ENCODE peak calls at places on chromosomes 7 and 10, in seven cellular contexts. One of them, this sample, is unnamed.

GRCh38 chr7:105691692-105692564 is 110.6 kb upstream of the EFCAB10 start:
- DNase-seq in H9: peak
- DNase-seq in AG04449: no peak
- DNase-seq in T-helper 17 cell: peak
- DNase-seq in activated naive CD4-positive, alpha-beta T cell: peak
- DNase-seq in HFF-Myc: peak
- DNase-seq in putamen: peak
- DNase-seq in this sample: no peak

GRCh38 chr10:63437334-63437949 is 28.3 kb downstream of the JMJD1C start:
- DNase-seq in T-helper 17 cell: no peak
- DNase-seq in HFF-Myc: no peak
- DNase-seq in activated naive CD4-positive, alpha-beta T cell: no peak
- DNase-seq in AG04449: no peak
- DNase-seq in H9: no peak
- DNase-seq in putamen: no peak
- DNase-seq in this sample: no peak

GRCh38 chr10:100024741-100025140 is 15.0 kb upstream of the DNMBP start:
- DNase-seq in H9: no peak
- DNase-seq in T-helper 17 cell: no peak
- DNase-seq in putamen: no peak
- DNase-seq in AG04449: no peak
- DNase-seq in HFF-Myc: no peak
- DNase-seq in activated naive CD4-positive, alpha-beta T cell: no peak
- DNase-seq in this sample: no peak

GRCh38 chr10:85900060-85900459 is 466.5 kb downstream of the GRID1 start:
- DNase-seq in T-helper 17 cell: no peak
- DNase-seq in putamen: no peak
- DNase-seq in AG04449: no peak
- DNase-seq in HFF-Myc: no peak
- DNase-seq in H9: no peak
- DNase-seq in activated naive CD4-positive, alpha-beta T cell: no peak
- DNase-seq in this sample: no peak

GRCh38 chr10:80133221-80133620 is 691 bp downstream of the PLAC9 start:
- DNase-seq in T-helper 17 cell: no peak
- DNase-seq in HFF-Myc: no peak
- DNase-seq in AG04449: no peak
- DNase-seq in putamen: no peak
- DNase-seq in H9: peak
- DNase-seq in activated naive CD4-positive, alpha-beta T cell: no peak
- DNase-seq in this sample: no peak

GRCh38 chr10:75358835-75359421 is 42.6 kb downstream of the ZNF503 start:
- DNase-seq in activated naive CD4-positive, alpha-beta T cell: no peak
- DNase-seq in putamen: no peak
- DNase-seq in AG04449: peak
- DNase-seq in T-helper 17 cell: no peak
- DNase-seq in H9: no peak
- DNase-seq in HFF-Myc: no peak
- DNase-seq in this sample: no peak

GRCh38 chr10:129568562-129569344 is 101.7 kb downstream of the MGMT start:
- DNase-seq in AG04449: no peak
- DNase-seq in putamen: no peak
- DNase-seq in T-helper 17 cell: no peak
- DNase-seq in H9: no peak
- DNase-seq in activated naive CD4-positive, alpha-beta T cell: no peak
- DNase-seq in HFF-Myc: no peak
- DNase-seq in this sample: no peak

GRCh38 chr10:11898033-11898371 is 74.8 kb downstream of the PROSER2 start:
- DNase-seq in AG04449: no peak
- DNase-seq in T-helper 17 cell: no peak
- DNase-seq in activated naive CD4-positive, alpha-beta T cell: no peak
- DNase-seq in HFF-Myc: no peak
- DNase-seq in H9: no peak
- DNase-seq in putamen: no peak
- DNase-seq in this sample: no peak

GRCh38 chr10:127293640-127294039 is 97.2 kb upstream of the INSYN2A start:
- DNase-seq in putamen: no peak
- DNase-seq in HFF-Myc: peak
- DNase-seq in AG04449: no peak
- DNase-seq in T-helper 17 cell: peak
- DNase-seq in H9: no peak
- DNase-seq in activated naive CD4-positive, alpha-beta T cell: no peak
- DNase-seq in this sample: no peak

GRCh38 chr7:105787071-105787470 is 89.3 kb downstream of the ATXN7L1 start:
- DNase-seq in H9: no peak
- DNase-seq in AG04449: no peak
- DNase-seq in T-helper 17 cell: no peak
- DNase-seq in putamen: no peak
- DNase-seq in activated naive CD4-positive, alpha-beta T cell: no peak
- DNase-seq in HFF-Myc: no peak
- DNase-seq in this sample: no peak

GRCh38 chr7:143356414-143357050 is 6.0 kb downstream of the FAM131B start:
- DNase-seq in activated naive CD4-positive, alpha-beta T cell: no peak
- DNase-seq in H9: no peak
- DNase-seq in HFF-Myc: no peak
- DNase-seq in putamen: no peak
- DNase-seq in T-helper 17 cell: no peak
- DNase-seq in AG04449: no peak
- DNase-seq in this sample: no peak

GRCh38 chr10:120453886-120454285 is 3.1 kb upstream of the PLPP4 start:
- DNase-seq in HFF-Myc: no peak
- DNase-seq in H9: no peak
- DNase-seq in AG04449: no peak
- DNase-seq in activated naive CD4-positive, alpha-beta T cell: no peak
- DNase-seq in T-helper 17 cell: no peak
- DNase-seq in putamen: no peak
- DNase-seq in this sample: no peak

GRCh38 chr10:101682172-101682825 is 12.7 kb downstream of the FBXW4 start:
- DNase-seq in H9: no peak
- DNase-seq in AG04449: no peak
- DNase-seq in HFF-Myc: no peak
- DNase-seq in activated naive CD4-positive, alpha-beta T cell: no peak
- DNase-seq in T-helper 17 cell: no peak
- DNase-seq in putamen: no peak
- DNase-seq in this sample: no peak

GRCh38 chr10:107031981-107032699 is 132.4 kb downstream of the SORCS1 start:
- DNase-seq in HFF-Myc: no peak
- DNase-seq in AG04449: no peak
- DNase-seq in H9: no peak
- DNase-seq in T-helper 17 cell: no peak
- DNase-seq in activated naive CD4-positive, alpha-beta T cell: no peak
- DNase-seq in putamen: no peak
- DNase-seq in this sample: no peak

GRCh38 chr10:72665925-72666324 is 26.0 kb upstream of the MCU start:
- DNase-seq in HFF-Myc: no peak
- DNase-seq in AG04449: no peak
- DNase-seq in putamen: no peak
- DNase-seq in activated naive CD4-positive, alpha-beta T cell: no peak
- DNase-seq in T-helper 17 cell: no peak
- DNase-seq in H9: no peak
- DNase-seq in this sample: no peak

GRCh38 chr7:28382146-28382545 is 30.2 kb upstream of the CREB5 start:
- DNase-seq in activated naive CD4-positive, alpha-beta T cell: no peak
- DNase-seq in H9: no peak
- DNase-seq in AG04449: no peak
- DNase-seq in HFF-Myc: no peak
- DNase-seq in putamen: no peak
- DNase-seq in T-helper 17 cell: no peak
- DNase-seq in this sample: no peak

GRCh38 chr10:13938940-13939339 is 352.2 kb downstream of the PRPF18 start:
- DNase-seq in H9: no peak
- DNase-seq in activated naive CD4-positive, alpha-beta T cell: no peak
- DNase-seq in HFF-Myc: no peak
- DNase-seq in putamen: no peak
- DNase-seq in T-helper 17 cell: no peak
- DNase-seq in AG04449: no peak
- DNase-seq in this sample: no peak

GRCh38 chr7:46389131-46389530 is 468.1 kb upstream of the IGFBP3 start:
- DNase-seq in activated naive CD4-positive, alpha-beta T cell: no peak
- DNase-seq in HFF-Myc: no peak
- DNase-seq in AG04449: no peak
- DNase-seq in putamen: no peak
- DNase-seq in T-helper 17 cell: no peak
- DNase-seq in H9: no peak
- DNase-seq in this sample: no peak

GRCh38 chr7:69517985-69518731 is 80.1 kb upstream of the AUTS2 start:
- DNase-seq in AG04449: no peak
- DNase-seq in putamen: peak
- DNase-seq in T-helper 17 cell: no peak
- DNase-seq in HFF-Myc: no peak
- DNase-seq in activated naive CD4-positive, alpha-beta T cell: no peak
- DNase-seq in H9: peak
- DNase-seq in this sample: no peak

GRCh38 chr10:44743539-44743938 is 167.6 kb upstream of the TMEM72 start:
- DNase-seq in T-helper 17 cell: no peak
- DNase-seq in activated naive CD4-positive, alpha-beta T cell: no peak
- DNase-seq in AG04449: no peak
- DNase-seq in putamen: no peak
- DNase-seq in HFF-Myc: no peak
- DNase-seq in H9: no peak
- DNase-seq in this sample: no peak

GRCh38 chr10:34523017-34523767 is 291.9 kb downstream of the PARD3 start:
- DNase-seq in HFF-Myc: no peak
- DNase-seq in activated naive CD4-positive, alpha-beta T cell: no peak
- DNase-seq in AG04449: no peak
- DNase-seq in T-helper 17 cell: no peak
- DNase-seq in putamen: no peak
- DNase-seq in H9: no peak
- DNase-seq in this sample: no peak

GRCh38 chr7:107982918-107983389 is 20.0 kb downstream of the LAMB1 start:
- DNase-seq in HFF-Myc: no peak
- DNase-seq in H9: no peak
- DNase-seq in activated naive CD4-positive, alpha-beta T cell: no peak
- DNase-seq in T-helper 17 cell: no peak
- DNase-seq in putamen: no peak
- DNase-seq in AG04449: no peak
- DNase-seq in this sample: no peak

GRCh38 chr7:42914009-42914725 is 2.3 kb upstream of the C7orf25 start:
- DNase-seq in putamen: no peak
- DNase-seq in activated naive CD4-positive, alpha-beta T cell: no peak
- DNase-seq in AG04449: no peak
- DNase-seq in H9: no peak
- DNase-seq in T-helper 17 cell: no peak
- DNase-seq in HFF-Myc: no peak
- DNase-seq in this sample: no peak

GRCh38 chr7:155166673-155167370 is 96.7 kb downstream of the HTR5A start:
- DNase-seq in AG04449: peak
- DNase-seq in putamen: no peak
- DNase-seq in activated naive CD4-positive, alpha-beta T cell: no peak
- DNase-seq in T-helper 17 cell: no peak
- DNase-seq in H9: no peak
- DNase-seq in HFF-Myc: peak
- DNase-seq in this sample: peak

GRCh38 chr10:25552283-25552919 is 377.6 kb downstream of the GPR158 start:
- DNase-seq in AG04449: no peak
- DNase-seq in H9: no peak
- DNase-seq in putamen: no peak
- DNase-seq in activated naive CD4-positive, alpha-beta T cell: no peak
- DNase-seq in T-helper 17 cell: no peak
- DNase-seq in HFF-Myc: no peak
- DNase-seq in this sample: no peak

GRCh38 chr7:1512781-1513656 is 8.8 kb upstream of the INTS1 start:
- DNase-seq in HFF-Myc: no peak
- DNase-seq in H9: no peak
- DNase-seq in AG04449: peak
- DNase-seq in putamen: no peak
- DNase-seq in activated naive CD4-positive, alpha-beta T cell: peak
- DNase-seq in T-helper 17 cell: peak
- DNase-seq in this sample: no peak

GRCh38 chr10:119651514-119652327 is 541 bp downstream of the BAG3 start:
- DNase-seq in putamen: no peak
- DNase-seq in H9: peak
- DNase-seq in activated naive CD4-positive, alpha-beta T cell: peak
- DNase-seq in AG04449: no peak
- DNase-seq in HFF-Myc: no peak
- DNase-seq in T-helper 17 cell: no peak
- DNase-seq in this sample: peak

GRCh38 chr7:137625197-137625596 is 221.6 kb downstream of the DGKI start:
- DNase-seq in putamen: no peak
- DNase-seq in AG04449: no peak
- DNase-seq in activated naive CD4-positive, alpha-beta T cell: no peak
- DNase-seq in HFF-Myc: no peak
- DNase-seq in H9: no peak
- DNase-seq in T-helper 17 cell: no peak
- DNase-seq in this sample: no peak

GRCh38 chr10:114474989-114475388 is 70.7 kb upstream of the AFAP1L2 start:
- DNase-seq in putamen: no peak
- DNase-seq in HFF-Myc: no peak
- DNase-seq in AG04449: no peak
- DNase-seq in activated naive CD4-positive, alpha-beta T cell: no peak
- DNase-seq in H9: no peak
- DNase-seq in T-helper 17 cell: no peak
- DNase-seq in this sample: no peak